ENCODE peak calls at places on chromosome 2, in eight cellular contexts. E is AG09319, A is amygdala, F is dermis microvascular lymphatic vessel endothelial cell, R is NCI-H1694, W is germinal center, H is substantia nigra, Q is activated T-cell treated with anti-CD3 and anti-CD28 coated beads for 24 hours. J is an unnamed sample.

GRCh38 chr2:46144133-46144800 is 152.9 kb upstream of the EPAS1 start:
- DNase-seq in R (no peak), F (no peak), E (no peak), H (no peak), A (no peak), Q (no peak), W (no peak), J (no peak)

GRCh38 chr2:105690566-105690965 is 54.1 kb upstream of the NCK2 start:
- DNase-seq in W (no peak), F (no peak), H (no peak), Q (no peak), R (no peak), E (no peak), A (no peak), J (no peak)

GRCh38 chr2:219636144-219636915 is 8.9 kb downstream of the SLC4A3 start:
- DNase-seq in W (peak), F (no peak), H (no peak), A (no peak), Q (no peak), R (no peak), E (no peak), J (no peak)

GRCh38 chr2:30208453-30208852 is 22.9 kb upstream of the LBH start:
- DNase-seq in F (peak), E (peak), H (no peak), R (peak), A (peak), Q (no peak), W (no peak), J (peak)

GRCh38 chr2:61492476-61492875 is 21.6 kb upstream of the USP34 start:
- DNase-seq in W (no peak), E (no peak), H (no peak), A (no peak), F (no peak), R (no peak), Q (no peak), J (no peak)

GRCh38 chr2:158967731-158968395 is 577 bp upstream of the TANC1 start:
- DNase-seq in E (peak), R (peak), A (peak), Q (no peak), H (peak), W (no peak), F (peak), J (peak)

GRCh38 chr2:106970471-106971261 is 84.7 kb upstream of the ST6GAL2 start:
- DNase-seq in A (no peak), Q (no peak), R (no peak), E (no peak), F (no peak), W (no peak), H (no peak), J (no peak)

GRCh38 chr2:236171213-236172201 is 3.3 kb upstream of the GBX2 start:
- DNase-seq in E (no peak), Q (no peak), F (no peak), H (no peak), A (no peak), R (no peak), W (no peak), J (no peak)

GRCh38 chr2:235217814-235218213 is 266.0 kb downstream of the SH3BP4 start:
- DNase-seq in F (no peak), R (no peak), H (no peak), W (no peak), A (no peak), E (peak), Q (no peak), J (no peak)

GRCh38 chr2:144084114-144084661 is 435.7 kb downstream of the ZEB2 start:
- DNase-seq in F (peak), A (no peak), Q (no peak), E (no peak), R (no peak), W (no peak), H (no peak), J (no peak)

GRCh38 chr2:159073256-159073655 is 104.8 kb downstream of the TANC1 start:
- DNase-seq in Q (no peak), A (no peak), W (no peak), F (peak), H (no peak), R (no peak), E (no peak), J (no peak)

GRCh38 chr2:63058149-63058741 is 7.6 kb downstream of the OTX1 start:
- DNase-seq in H (no peak), W (no peak), E (no peak), Q (no peak), F (no peak), A (no peak), R (no peak), J (peak)

GRCh38 chr2:72142743-72143440 is 4.8 kb downstream of the CYP26B1 start:
- DNase-seq in R (no peak), F (peak), W (no peak), Q (no peak), A (peak), H (peak), E (no peak), J (no peak)

GRCh38 chr2:188776634-188777033 is 197.5 kb upstream of the COL3A1 start:
- DNase-seq in A (no peak), Q (no peak), F (no peak), H (no peak), W (no peak), R (no peak), E (no peak), J (peak)

GRCh38 chr2:32711219-32711618 is 83.4 kb downstream of the TTC27 start:
- DNase-seq in A (no peak), Q (no peak), R (no peak), F (peak), W (peak), E (peak), H (no peak), J (peak)

J was measured in lung microvascular endothelial cell.